ENCODE peak calls at places on chromosomes 1 and 21, in eight cellular contexts. P is uterus, U is prostate gland, Z is body of pancreas, N is PC-9, X is psoas muscle, Y is heart right ventricle, Q is endodermal cell. K is an unnamed sample. For H3K36me3, the result is how much of the 10 kb centered on the place peaks cover.

GRCh38 chr1:37630426-37631038 is 4.2 kb downstream of the RSPO1 start:
- DNase-seq in P (peak), U (no peak), Z (no peak), N (no peak), X (no peak), Y (no peak), Q (no peak), K (no peak)

GRCh38 chr1:12186277-12186985 is 19.6 kb downstream of the TNFRSF1B start:
- DNase-seq in P (no peak), U (no peak), Z (no peak), N (no peak), X (no peak), Y (no peak), Q (no peak), K (no peak)

GRCh38 chr1:168959382-168959781 is 147.1 kb upstream of the ATP1B1 start:
- DNase-seq in P (no peak), U (no peak), Z (no peak), N (no peak), X (no peak), Y (no peak), Q (no peak), K (no peak)

GRCh38 chr1:9890224-9890731 is 19.8 kb downstream of the CTNNBIP1 start:
- DNase-seq in P (peak), U (peak), Z (peak), N (peak), X (peak), Y (peak), Q (no peak), K (peak)

GRCh38 chr1:98316286-98316685 is 345.2 kb upstream of the SNX7 start:
- DNase-seq in P (no peak), U (no peak), Z (no peak), N (no peak), X (no peak), Y (no peak), Q (no peak), K (no peak)

GRCh38 chr1:76799700-76800099 is 67.6 kb upstream of the ST6GALNAC5 start:
- DNase-seq in P (no peak), U (no peak), Z (peak), N (no peak), X (no peak), Y (no peak), Q (no peak), K (no peak)

GRCh38 chr1:232923739-232924386 is 26.5 kb upstream of the NTPCR start:
- DNase-seq in P (no peak), U (no peak), Z (no peak), N (no peak), X (no peak), Y (no peak), Q (no peak), K (peak)

GRCh38 chr1:221149676-221150075 is 270.4 kb downstream of the HLX start:
- DNase-seq in P (no peak), U (no peak), Z (no peak), N (no peak), X (no peak), Y (no peak), Q (no peak), K (no peak)

GRCh38 chr1:221875004-221875330 is 133.1 kb upstream of the DUSP10 start:
- DNase-seq in P (no peak), U (no peak), Z (no peak), N (no peak), X (no peak), Y (no peak), Q (peak), K (no peak)

GRCh38 chr1:218347713-218348627 is 2.8 kb downstream of the TGFB2 start:
- DNase-seq in P (peak), U (no peak), Z (peak), N (peak), X (no peak), Y (no peak), Q (no peak), K (no peak)

GRCh38 chr21:34268493-34268892 is 95.3 kb upstream of the KCNE2 start:
- DNase-seq in P (no peak), U (no peak), Z (no peak), N (no peak), X (no peak), Y (no peak), Q (no peak), K (no peak)

GRCh38 chr1:213742992-213743391 is 244.8 kb upstream of the PROX1 start:
- DNase-seq in P (no peak), U (no peak), Z (no peak), N (no peak), X (no peak), Y (no peak), Q (no peak), K (no peak)

GRCh38 chr1:63920154-63921117 is 146.6 kb downstream of the ROR1 start:
- DNase-seq in P (no peak), U (no peak), Z (no peak), N (peak), X (no peak), Y (no peak), Q (no peak), K (peak)
- TF ChIP-seq CTCF in P (no peak), U (no peak), Z (no peak), N (peak), X (peak), Y (no peak), Q (peak), K (peak)

GRCh38 chr1:11143401-11143800 is 43.7 kb upstream of the EXOSC10 start:
- DNase-seq in P (no peak), U (no peak), Z (no peak), N (no peak), X (no peak), Y (no peak), Q (no peak), K (no peak)
- H3K36me3 ChIP-seq in P (under half), U (under half), Z (under half), N (under half), X (under half), Y (half or more), Q (half or more), K (under half)

GRCh38 chr21:31564439-31564838 is 95.1 kb upstream of the SOD1 start:
- DNase-seq in P (no peak), U (no peak), Z (no peak), N (no peak), X (no peak), Y (no peak), Q (peak), K (peak)

GRCh38 chr21:31570824-31571425 is 88.6 kb upstream of the SOD1 start:
- DNase-seq in P (no peak), U (no peak), Z (no peak), N (no peak), X (no peak), Y (no peak), Q (no peak), K (no peak)

GRCh38 chr21:31560479-31560878 is 99.0 kb upstream of the SOD1 start:
- DNase-seq in P (no peak), U (no peak), Z (no peak), N (no peak), X (no peak), Y (no peak), Q (no peak), K (no peak)

GRCh38 chr21:31566611-31567010 is 92.9 kb upstream of the SOD1 start:
- DNase-seq in P (no peak), U (no peak), Z (no peak), N (no peak), X (no peak), Y (no peak), Q (peak), K (no peak)

GRCh38 chr21:31566061-31566460 is 93.4 kb upstream of the SOD1 start:
- DNase-seq in P (no peak), U (no peak), Z (no peak), N (no peak), X (no peak), Y (no peak), Q (peak), K (no peak)
- TF ChIP-seq CTCF in P (no peak), U (no peak), Z (no peak), N (no peak), X (no peak), Y (no peak), Q (peak), K (peak)

GRCh38 chr1:116387551-116387950 is 14.5 kb downstream of the ATP1A1 start:
- DNase-seq in P (no peak), U (no peak), Z (no peak), N (no peak), X (no peak), Y (no peak), Q (no peak), K (no peak)
- H3K36me3 ChIP-seq in P (under half), U (under half), Z (under half), N (half or more), X (under half), Y (half or more), Q (half or more), K (under half)

GRCh38 chr1:109739738-109740614 is 862 bp downstream of the GSTM3 start:
- DNase-seq in P (peak), U (peak), Z (peak), N (peak), X (peak), Y (peak), Q (peak), K (no peak)

GRCh38 chr1:109740615-109741373 is at the start of gene GSTM3:
- DNase-seq in P (no peak), U (no peak), Z (no peak), N (peak), X (no peak), Y (no peak), Q (no peak), K (no peak)
- TF ChIP-seq CTCF in P (no peak), U (no peak), Z (no peak), N (no peak), X (no peak), Y (no peak), Q (no peak), K (no peak)

DNA sequence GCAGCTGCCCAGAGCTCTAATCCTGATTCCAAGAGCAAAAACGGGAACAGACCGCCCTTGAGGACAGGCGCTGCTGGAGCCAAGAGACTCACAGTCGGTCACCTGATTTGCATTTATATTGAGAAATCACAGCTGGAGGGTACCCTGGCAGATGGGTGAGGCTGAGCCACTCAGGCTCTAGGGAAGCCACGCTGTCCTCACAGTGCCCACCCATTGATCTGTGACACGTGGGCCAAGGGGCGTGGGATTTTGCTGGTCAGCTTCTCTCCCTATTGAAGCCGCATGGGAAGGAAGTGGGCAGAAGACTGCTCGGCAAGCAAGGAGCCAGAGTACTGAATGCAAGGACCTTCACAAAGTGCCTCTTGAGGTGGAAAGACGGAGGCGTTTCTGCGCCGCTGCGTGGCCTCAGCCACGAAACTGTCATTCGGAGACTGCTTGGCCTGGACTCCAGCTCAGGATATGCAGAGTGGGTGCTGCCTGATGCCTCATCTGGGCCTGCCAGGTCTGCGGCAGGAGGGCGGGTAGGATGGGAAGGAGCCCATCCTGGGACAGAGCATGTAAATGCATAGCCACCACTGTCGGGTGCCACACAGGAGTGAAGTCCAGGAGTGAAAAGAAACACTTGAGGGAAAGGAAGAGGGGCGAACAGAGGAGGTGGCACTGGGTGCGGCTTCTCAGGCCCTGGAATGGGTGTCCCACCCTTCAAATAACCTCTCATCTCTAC is 139.8 kb downstream of the PGBD5 start:
- DNase-seq in P (no peak), U (no peak), Z (no peak), N (no peak), X (peak), Y (no peak), Q (no peak), K (no peak)
- H3K36me3 ChIP-seq in P (under half), U (under half), Z (under half), N (under half), X (under half), Y (under half), Q (under half), K (under half)

DNA sequence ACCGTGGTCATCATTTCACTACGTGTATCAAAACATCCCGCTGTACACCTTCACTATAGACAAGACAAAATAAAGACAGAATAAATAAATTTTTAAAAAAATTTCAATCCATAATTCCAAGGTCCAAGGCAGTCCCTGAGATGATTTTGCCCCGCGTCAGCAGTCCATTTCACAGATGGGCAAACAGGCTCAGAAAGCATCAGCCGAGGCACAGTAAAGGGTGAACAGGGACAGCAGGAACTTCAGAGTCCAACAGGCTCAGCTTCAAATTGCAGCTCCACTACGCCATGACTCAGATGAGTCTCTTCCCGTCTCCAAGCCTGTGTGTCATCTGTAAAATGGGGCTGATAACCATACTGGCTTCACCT is 15.0 kb downstream of the MATN1 start:
- DNase-seq in P (no peak), U (no peak), Z (no peak), N (no peak), X (no peak), Y (no peak), Q (no peak), K (no peak)
- TF ChIP-seq CTCF in P (no peak), U (no peak), Z (no peak), N (peak), X (no peak), Y (no peak), Q (no peak), K (no peak)

GRCh38 chr1:88877382-88877825 is 14.0 kb downstream of the GTF2B start:
- DNase-seq in P (no peak), U (no peak), Z (no peak), N (no peak), X (no peak), Y (no peak), Q (peak), K (no peak)
- H3K36me3 ChIP-seq in P (under half), U (under half), Z (under half), N (under half), X (under half), Y (under half), Q (under half), K (under half)

GRCh38 chr1:16900771-16901170 is 5.0 kb downstream of the RNU1-2 start:
- DNase-seq in P (no peak), U (no peak), Z (no peak), N (no peak), X (no peak), Y (no peak), Q (peak), K (no peak)
- TF ChIP-seq CTCF in P (no peak), U (no peak), Z (no peak), N (no peak), X (no peak), Y (no peak), Q (peak), K (peak)